ENCODE peak calls at places on chromosomes 2 and 18, in six cellular contexts. B, Z, J, P, S and A are unnamed samples.

GRCh38 chr2:88837511-88838160 is 146.2 kb downstream of the RPIA start:
- DNase-seq in S (no peak), B (no peak), Z (no peak), P (no peak), J (no peak), A (no peak)

GRCh38 chr2:190791347-190791982 is 89.2 kb upstream of the GLS start:
- DNase-seq in S (peak; percentile 63), J (no peak), Z (no peak), B (no peak), P (no peak), A (no peak)

GRCh38 chr2:105143467-105144127 is 97.9 kb upstream of the GPR45 start:
- DNase-seq in B (peak; percentile 53), Z (peak; percentile 50), J (no peak), P (peak; percentile 43), S (peak; percentile 81), A (peak; percentile 45)

GRCh38 chr2:71240794-71241193 is 13.9 kb upstream of the PAIP2B start:
- DNase-seq in P (no peak), J (no peak), Z (no peak), S (no peak), B (no peak), A (no peak)

GRCh38 chr18:35588122-35588521 is 6.6 kb downstream of the GALNT1 start:
- DNase-seq in P (no peak), S (no peak), J (no peak), Z (no peak), B (no peak), A (no peak)

GRCh38 chr2:23503682-23504081 is 118.7 kb downstream of the KLHL29 start:
- DNase-seq in J (no peak), B (no peak), Z (no peak), P (no peak), S (no peak), A (no peak)

GRCh38 chr2:106159867-106160785 is 34.0 kb downstream of the UXS1 start:
- DNase-seq in B (no peak), J (peak; percentile 77), Z (no peak), P (no peak), S (no peak), A (no peak)

GRCh38 chr2:134431837-134432437 is 178.1 kb downstream of the MGAT5 start:
- DNase-seq in J (no peak), Z (no peak), B (no peak), P (no peak), S (peak; percentile 66), A (no peak)

GRCh38 chr2:236365258-236366048 is 101.2 kb upstream of the ASB18 start:
- DNase-seq in P (no peak), J (no peak), B (no peak), S (no peak), Z (no peak), A (no peak)

GRCh38 chr2:64054166-64054915 is 35.1 kb upstream of the VPS54 start:
- DNase-seq in J (no peak), P (no peak), B (no peak), Z (no peak), S (no peak), A (peak; percentile 21)

GRCh38 chr2:227509824-227510619 is 38.1 kb downstream of the AGFG1 start:
- DNase-seq in Z (no peak), J (no peak), S (no peak), B (no peak), P (no peak), A (no peak)

GRCh38 chr2:213934560-213934959 is 476.3 kb upstream of the VWC2L start:
- DNase-seq in S (no peak), B (peak; percentile 50), P (no peak), Z (no peak), J (no peak), A (peak; percentile 56)
- TF ChIP-seq CTCF in S (peak; percentile 77), B (peak; percentile 51), P (peak; percentile 43), Z (peak; percentile 45), J (peak; percentile 56), A (peak; percentile 24)

GRCh38 chr18:48612917-48613316 is 74.1 kb downstream of the CTIF start:
- DNase-seq in B (no peak), S (no peak), Z (no peak), J (no peak), P (no peak), A (no peak)

GRCh38 chr18:48613589-48613988 is 74.8 kb downstream of the CTIF start:
- DNase-seq in S (no peak), P (no peak), B (no peak), Z (no peak), J (no peak), A (no peak)

GRCh38 chr18:48616484-48617255 is 77.8 kb downstream of the CTIF start:
- DNase-seq in Z (no peak), S (no peak), P (no peak), J (no peak), B (no peak), A (no peak)

GRCh38 chr18:48614005-48614404 is 75.2 kb downstream of the CTIF start:
- DNase-seq in S (no peak), P (no peak), B (no peak), J (no peak), Z (no peak), A (no peak)

GRCh38 chr18:48615566-48616401 is 77.0 kb downstream of the CTIF start:
- DNase-seq in S (no peak), J (no peak), P (no peak), Z (peak; percentile 37), B (no peak), A (no peak)
- TF ChIP-seq CTCF in S (no peak), J (no peak), P (no peak), Z (no peak), B (no peak), A (no peak)

DNA sequence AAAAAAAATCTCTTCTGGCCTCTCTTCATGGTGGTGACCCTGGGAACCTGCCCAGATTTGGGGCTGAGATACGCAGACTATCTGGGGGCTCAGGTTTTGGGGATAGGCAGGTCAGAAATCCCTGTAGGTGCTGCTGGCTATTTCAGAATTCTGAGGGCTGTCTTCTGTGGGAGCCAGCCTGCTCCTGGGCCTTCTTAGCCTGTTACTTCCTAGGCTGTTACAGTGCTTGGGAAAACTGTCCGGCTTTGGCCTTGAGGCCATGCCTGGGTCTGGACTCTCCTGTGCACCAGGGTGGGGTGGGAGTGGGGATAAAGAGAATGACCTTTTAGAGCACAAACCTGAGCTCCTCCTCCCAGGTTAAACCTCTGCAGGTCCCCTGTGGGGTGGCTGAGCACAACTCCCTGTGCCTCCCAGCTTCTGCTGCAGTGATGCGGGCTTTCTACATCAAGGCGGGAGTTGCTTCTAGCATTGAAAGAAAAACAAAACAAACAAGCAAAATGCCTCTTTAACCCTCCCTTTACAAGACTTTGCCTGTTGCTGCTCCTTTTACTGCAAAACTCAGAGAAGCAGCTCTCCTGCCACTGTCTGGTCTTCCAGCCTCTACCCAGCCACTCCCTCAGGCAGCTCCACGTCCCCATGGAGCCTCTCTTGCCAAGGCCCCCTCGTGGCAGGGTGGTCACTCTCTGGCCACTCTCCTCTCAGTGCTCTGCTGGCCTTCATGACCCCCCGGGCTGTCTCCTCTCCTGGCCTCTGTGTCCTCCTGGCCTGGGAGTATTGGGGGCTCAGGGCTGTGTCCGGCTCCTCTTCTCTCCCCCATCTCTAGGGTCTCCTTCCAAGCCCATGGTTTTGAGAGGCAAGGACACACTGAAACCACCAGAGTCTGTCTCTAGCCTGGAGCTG is 293.0 kb upstream of the HS6ST1 start:
- DNase-seq in Z (no peak), P (no peak), J (no peak), S (no peak), B (no peak), A (no peak)
- TF ChIP-seq CTCF in Z (no peak), P (no peak), J (no peak), S (peak; percentile 19), B (no peak), A (no peak)

GRCh38 chr18:9147440-9148238 is 11.1 kb downstream of the ANKRD12 start:
- DNase-seq in B (peak; percentile 33), P (no peak), Z (no peak), S (peak; percentile 53), J (peak; percentile 22), A (peak; percentile 40)

GRCh38 chr18:9146224-9146623 is 9.6 kb downstream of the ANKRD12 start:
- DNase-seq in J (no peak), S (no peak), B (no peak), Z (no peak), P (no peak), A (no peak)

GRCh38 chr18:9150116-9150515 is 13.5 kb downstream of the ANKRD12 start:
- DNase-seq in S (no peak), J (no peak), Z (no peak), P (no peak), B (no peak), A (no peak)

GRCh38 chr18:9153281-9153680 is 16.7 kb downstream of the ANKRD12 start:
- DNase-seq in S (no peak), J (no peak), B (no peak), P (no peak), Z (no peak), A (no peak)

GRCh38 chr18:9148239-9148552 is 11.6 kb downstream of the ANKRD12 start:
- DNase-seq in J (no peak), Z (no peak), P (no peak), S (no peak), B (no peak), A (no peak)
- TF ChIP-seq CTCF in J (no peak), Z (no peak), P (no peak), S (peak; percentile 6), B (no peak), A (no peak)

GRCh38 chr2:150482111-150482510 is 5.4 kb downstream of the RND3 start:
- DNase-seq in Z (no peak), S (no peak), J (no peak), P (no peak), B (no peak), A (no peak)
- TF ChIP-seq CTCF in Z (no peak), S (no peak), J (no peak), P (no peak), B (no peak), A (no peak)